ENCODE peak calls at places on chromosomes 1 and 21, in five cellular contexts. One of them, this sample, is unnamed. For H3K9me3, the result is how much of the 10 kb centered on the place peaks cover.

GRCh38 chr1:30749691-30750583 is 7.6 kb downstream of the LAPTM5 start:
- DNase-seq in SK-N-SH: no peak
- DNase-seq in left ventricle myocardium inferior: no peak
- DNase-seq in adrenal gland: no peak
- DNase-seq in mesenchymal stem cell: no peak
- DNase-seq in this sample: peak

GRCh38 chr1:72724951-72725863 is 442.9 kb upstream of the NEGR1 start:
- DNase-seq in SK-N-SH: peak
- DNase-seq in mesenchymal stem cell: no peak
- DNase-seq in left ventricle myocardium inferior: no peak
- DNase-seq in adrenal gland: no peak
- DNase-seq in this sample: no peak

GRCh38 chr1:11176081-11176706 is 13.0 kb upstream of the ANGPTL7 start:
- DNase-seq in adrenal gland: no peak
- DNase-seq in left ventricle myocardium inferior: peak
- DNase-seq in SK-N-SH: no peak
- DNase-seq in mesenchymal stem cell: peak
- DNase-seq in this sample: no peak

GRCh38 chr1:212341090-212341489 is 55.9 kb downstream of the PPP2R5A start:
- DNase-seq in SK-N-SH: no peak
- DNase-seq in adrenal gland: no peak
- DNase-seq in left ventricle myocardium inferior: no peak
- DNase-seq in mesenchymal stem cell: no peak
- DNase-seq in this sample: no peak

GRCh38 chr1:94773296-94773809 is 46.8 kb upstream of the SLC44A3 start:
- DNase-seq in mesenchymal stem cell: peak
- DNase-seq in adrenal gland: no peak
- DNase-seq in left ventricle myocardium inferior: no peak
- DNase-seq in SK-N-SH: no peak
- DNase-seq in this sample: no peak

GRCh38 chr1:236018885-236019453 is 45.9 kb downstream of the NID1 start:
- DNase-seq in mesenchymal stem cell: peak
- DNase-seq in adrenal gland: peak
- DNase-seq in SK-N-SH: no peak
- DNase-seq in left ventricle myocardium inferior: peak
- DNase-seq in this sample: no peak

GRCh38 chr1:65178235-65178634 is 30.2 kb downstream of the AK4 start:
- DNase-seq in left ventricle myocardium inferior: no peak
- DNase-seq in adrenal gland: no peak
- DNase-seq in SK-N-SH: no peak
- DNase-seq in mesenchymal stem cell: no peak
- DNase-seq in this sample: no peak

GRCh38 chr21:44551290-44552015 is at the start of gene KRTAP10-2:
- DNase-seq in mesenchymal stem cell: no peak
- DNase-seq in adrenal gland: no peak
- DNase-seq in SK-N-SH: no peak
- DNase-seq in left ventricle myocardium inferior: no peak
- DNase-seq in this sample: no peak

GRCh38 chr1:29676496-29676895 is 440.2 kb downstream of the PTPRU start:
- DNase-seq in left ventricle myocardium inferior: no peak
- DNase-seq in SK-N-SH: no peak
- DNase-seq in adrenal gland: no peak
- DNase-seq in mesenchymal stem cell: no peak
- DNase-seq in this sample: no peak

GRCh38 chr1:89939059-89939570 is 55.8 kb upstream of the ZNF326 start:
- DNase-seq in left ventricle myocardium inferior: no peak
- DNase-seq in SK-N-SH: no peak
- DNase-seq in mesenchymal stem cell: no peak
- DNase-seq in adrenal gland: no peak
- DNase-seq in this sample: no peak

GRCh38 chr1:207186503-207186902 is 82.5 kb downstream of the C4BPA start:
- DNase-seq in mesenchymal stem cell: no peak
- DNase-seq in left ventricle myocardium inferior: no peak
- DNase-seq in adrenal gland: no peak
- DNase-seq in SK-N-SH: no peak
- DNase-seq in this sample: no peak

GRCh38 chr1:101309334-101310221 is 72.8 kb downstream of the S1PR1 start:
- DNase-seq in mesenchymal stem cell: peak
- DNase-seq in adrenal gland: peak
- DNase-seq in left ventricle myocardium inferior: peak
- DNase-seq in SK-N-SH: peak
- DNase-seq in this sample: peak

GRCh38 chr1:162854245-162854860 is 6.6 kb downstream of the CCDC190 start:
- DNase-seq in left ventricle myocardium inferior: peak
- DNase-seq in mesenchymal stem cell: peak
- DNase-seq in SK-N-SH: peak
- DNase-seq in adrenal gland: peak
- DNase-seq in this sample: no peak

GRCh38 chr1:56389813-56390539 is 189.4 kb downstream of the PLPP3 start:
- DNase-seq in SK-N-SH: peak
- DNase-seq in adrenal gland: no peak
- DNase-seq in left ventricle myocardium inferior: no peak
- DNase-seq in mesenchymal stem cell: no peak
- DNase-seq in this sample: no peak

GRCh38 chr1:193435771-193436170 is 249.4 kb upstream of the B3GALT2 start:
- DNase-seq in SK-N-SH: no peak
- DNase-seq in adrenal gland: no peak
- DNase-seq in mesenchymal stem cell: no peak
- DNase-seq in left ventricle myocardium inferior: no peak
- DNase-seq in this sample: no peak
- H3K9me3 ChIP-seq in SK-N-SH: under half
- H3K9me3 ChIP-seq in adrenal gland: under half
- H3K9me3 ChIP-seq in mesenchymal stem cell: under half
- H3K9me3 ChIP-seq in left ventricle myocardium inferior: under half
- H3K9me3 ChIP-seq in this sample: under half

DNA sequence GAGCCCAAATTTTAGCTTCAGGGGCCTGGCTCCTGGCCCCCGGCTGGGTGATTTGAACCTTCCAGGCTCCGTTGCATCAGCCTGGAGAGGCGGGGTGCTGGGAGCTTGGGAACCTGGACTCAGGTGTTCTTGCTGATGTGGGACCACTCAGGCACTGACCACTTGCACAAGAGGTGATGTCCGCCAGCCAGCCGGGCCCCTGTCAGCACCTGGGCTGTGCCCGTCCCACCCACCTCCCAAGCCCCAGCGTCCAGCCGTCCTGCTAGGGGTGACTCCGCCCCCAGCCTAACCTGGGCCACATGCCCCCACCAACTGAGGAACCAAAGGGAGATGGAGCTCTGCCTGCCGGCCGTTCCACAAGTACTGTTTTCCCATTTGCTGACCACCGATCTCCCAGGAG is 47.4 kb upstream of the ARHGEF16 start:
- DNase-seq in left ventricle myocardium inferior: no peak
- DNase-seq in adrenal gland: no peak
- DNase-seq in SK-N-SH: no peak
- DNase-seq in mesenchymal stem cell: no peak
- DNase-seq in this sample: no peak
- H3K9me3 ChIP-seq in left ventricle myocardium inferior: under half
- H3K9me3 ChIP-seq in adrenal gland: under half
- H3K9me3 ChIP-seq in SK-N-SH: under half
- H3K9me3 ChIP-seq in mesenchymal stem cell: under half
- H3K9me3 ChIP-seq in this sample: under half

DNA sequence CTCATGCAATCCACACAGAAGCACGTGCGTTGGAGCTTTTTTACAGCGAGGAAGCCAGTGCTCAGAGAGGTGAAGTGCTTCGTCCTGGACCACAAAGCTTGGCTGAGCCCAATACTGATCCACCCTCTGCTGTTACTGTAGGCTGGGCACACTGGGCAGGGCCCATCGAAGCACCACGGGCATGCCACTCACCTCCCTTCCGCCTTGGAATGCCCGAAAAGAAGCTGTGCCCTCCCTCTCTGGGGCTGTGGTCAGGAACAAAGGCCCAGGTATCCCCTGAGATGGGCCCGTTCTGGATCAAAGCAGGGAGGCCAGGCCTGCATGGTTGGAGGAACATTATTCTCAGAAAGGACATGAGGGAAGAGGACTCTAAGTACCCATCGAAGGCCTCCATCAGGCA is 206.7 kb upstream of the C1orf174 start:
- DNase-seq in mesenchymal stem cell: no peak
- DNase-seq in adrenal gland: no peak
- DNase-seq in left ventricle myocardium inferior: no peak
- DNase-seq in SK-N-SH: no peak
- DNase-seq in this sample: no peak
- H3K9me3 ChIP-seq in mesenchymal stem cell: under half
- H3K9me3 ChIP-seq in adrenal gland: under half
- H3K9me3 ChIP-seq in left ventricle myocardium inferior: under half
- H3K9me3 ChIP-seq in SK-N-SH: under half
- H3K9me3 ChIP-seq in this sample: under half

DNA sequence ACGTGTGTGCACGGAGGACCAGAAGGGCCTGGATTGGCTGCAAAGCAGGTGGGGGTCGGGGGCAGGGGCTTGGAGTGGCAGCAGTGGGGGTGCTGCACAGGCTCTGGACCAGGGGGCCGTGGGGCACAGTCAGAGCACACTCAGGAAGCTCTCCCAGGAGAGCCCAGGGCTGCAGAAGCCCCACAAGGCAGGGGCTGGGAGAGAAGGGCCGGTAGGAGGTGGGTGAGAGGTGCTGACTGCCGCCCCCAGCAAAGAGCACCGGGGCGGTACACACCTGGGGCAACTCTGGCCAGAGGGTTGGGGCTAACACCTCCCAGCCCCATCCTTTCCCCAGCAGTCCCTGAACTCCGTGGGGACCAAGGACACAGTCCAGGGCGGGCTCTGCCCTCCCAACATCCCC is 13.9 kb downstream of the CHD5 start:
- DNase-seq in left ventricle myocardium inferior: no peak
- DNase-seq in mesenchymal stem cell: no peak
- DNase-seq in adrenal gland: no peak
- DNase-seq in SK-N-SH: no peak
- DNase-seq in this sample: no peak
- H3K9me3 ChIP-seq in left ventricle myocardium inferior: under half
- H3K9me3 ChIP-seq in mesenchymal stem cell: under half
- H3K9me3 ChIP-seq in adrenal gland: under half
- H3K9me3 ChIP-seq in SK-N-SH: under half
- H3K9me3 ChIP-seq in this sample: under half

DNA sequence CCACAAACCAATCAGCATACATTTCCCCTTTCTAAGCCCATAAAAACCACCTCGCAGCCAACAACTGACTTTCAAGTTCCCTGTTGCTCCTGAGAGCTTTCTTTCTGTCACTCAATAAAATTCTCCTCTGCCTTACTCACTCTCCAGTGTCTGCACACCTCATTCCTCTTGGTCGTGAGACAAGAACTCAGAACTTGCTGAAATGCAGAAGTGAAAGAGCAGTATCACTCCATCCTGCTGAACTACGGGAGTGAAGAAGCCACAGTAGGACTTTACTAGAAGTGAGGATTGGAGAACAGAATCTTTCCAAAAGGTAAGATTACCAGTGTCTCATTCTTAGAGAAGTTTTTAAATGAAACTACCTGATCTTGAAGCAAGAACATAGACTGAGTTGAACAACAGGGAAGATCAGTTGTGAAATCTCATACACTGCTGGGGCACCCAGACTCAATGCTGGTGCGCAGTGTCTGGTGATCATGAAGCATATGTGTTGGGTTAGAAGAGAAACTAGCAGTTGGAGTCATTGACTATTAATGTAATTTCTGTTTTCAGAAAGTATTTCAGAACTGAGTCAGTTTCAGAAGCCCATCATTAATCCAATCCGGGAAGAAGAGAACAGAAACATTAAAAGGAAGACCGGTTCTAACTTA is 726.9 kb upstream of the TMPRSS15 start:
- DNase-seq in left ventricle myocardium inferior: no peak
- DNase-seq in mesenchymal stem cell: no peak
- DNase-seq in SK-N-SH: no peak
- DNase-seq in adrenal gland: no peak
- DNase-seq in this sample: no peak
- H3K9me3 ChIP-seq in left ventricle myocardium inferior: under half
- H3K9me3 ChIP-seq in mesenchymal stem cell: under half
- H3K9me3 ChIP-seq in SK-N-SH: under half
- H3K9me3 ChIP-seq in adrenal gland: under half
- H3K9me3 ChIP-seq in this sample: under half

DNA sequence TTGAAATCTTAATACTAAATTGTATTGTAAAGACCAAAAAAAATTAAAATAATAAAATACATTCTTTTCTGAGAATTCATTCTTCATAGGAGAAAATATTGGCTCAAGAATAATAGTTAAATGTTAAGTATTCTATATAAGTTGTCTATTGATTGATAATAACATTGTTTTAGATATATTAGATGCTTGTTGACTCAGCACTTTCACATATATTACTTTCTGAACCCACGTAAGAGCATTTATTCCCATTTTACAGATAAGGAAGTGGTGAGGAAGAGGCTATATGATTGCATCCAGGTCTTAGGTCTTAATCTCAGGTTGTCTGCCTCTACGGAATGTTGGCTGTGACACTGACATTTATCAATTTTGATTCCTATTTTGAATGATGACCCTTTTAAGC is 898.8 kb downstream of the TTLL7 start:
- DNase-seq in SK-N-SH: no peak
- DNase-seq in left ventricle myocardium inferior: no peak
- DNase-seq in mesenchymal stem cell: no peak
- DNase-seq in adrenal gland: no peak
- DNase-seq in this sample: no peak
- H3K9me3 ChIP-seq in SK-N-SH: under half
- H3K9me3 ChIP-seq in left ventricle myocardium inferior: under half
- H3K9me3 ChIP-seq in mesenchymal stem cell: under half
- H3K9me3 ChIP-seq in adrenal gland: under half
- H3K9me3 ChIP-seq in this sample: under half

GRCh38 chr1:5682626-5683235 is 309.5 kb downstream of the NPHP4 start:
- DNase-seq in SK-N-SH: no peak
- DNase-seq in left ventricle myocardium inferior: no peak
- DNase-seq in adrenal gland: no peak
- DNase-seq in mesenchymal stem cell: no peak
- DNase-seq in this sample: no peak

GRCh38 chr1:5678759-5679158 is 313.5 kb downstream of the NPHP4 start:
- DNase-seq in adrenal gland: no peak
- DNase-seq in left ventricle myocardium inferior: no peak
- DNase-seq in SK-N-SH: no peak
- DNase-seq in mesenchymal stem cell: no peak
- DNase-seq in this sample: no peak

GRCh38 chr1:5680600-5680999 is 311.6 kb downstream of the NPHP4 start:
- DNase-seq in adrenal gland: no peak
- DNase-seq in left ventricle myocardium inferior: no peak
- DNase-seq in mesenchymal stem cell: no peak
- DNase-seq in SK-N-SH: no peak
- DNase-seq in this sample: no peak

GRCh38 chr1:5683446-5683845 is 308.8 kb downstream of the NPHP4 start:
- DNase-seq in left ventricle myocardium inferior: no peak
- DNase-seq in adrenal gland: no peak
- DNase-seq in mesenchymal stem cell: no peak
- DNase-seq in SK-N-SH: no peak
- DNase-seq in this sample: no peak

GRCh38 chr1:5681654-5682053 is 310.6 kb downstream of the NPHP4 start:
- DNase-seq in adrenal gland: no peak
- DNase-seq in left ventricle myocardium inferior: no peak
- DNase-seq in SK-N-SH: no peak
- DNase-seq in mesenchymal stem cell: no peak
- DNase-seq in this sample: no peak
- H3K9me3 ChIP-seq in adrenal gland: under half
- H3K9me3 ChIP-seq in left ventricle myocardium inferior: under half
- H3K9me3 ChIP-seq in SK-N-SH: under half
- H3K9me3 ChIP-seq in mesenchymal stem cell: under half
- H3K9me3 ChIP-seq in this sample: under half